ENCODE peak calls at places on chromosomes 11 and 22, in eight cellular contexts. G, C, Q, U, F, K, P and E are unnamed samples.

GRCh38 chr11:12723410-12724297 is 49.4 kb downstream of the TEAD1 start:
- DNase-seq in G (no peak), C (no peak), Q (no peak), U (no peak), F (no peak), K (peak), P (no peak), E (no peak)

GRCh38 chr11:350723-351255 is 18.5 kb upstream of the B4GALNT4 start:
- DNase-seq in G (no peak), C (no peak), Q (no peak), U (no peak), F (no peak), K (no peak), P (no peak), E (no peak)

GRCh38 chr11:126414615-126415014 is 59.1 kb downstream of the ST3GAL4 start:
- DNase-seq in G (no peak), C (no peak), Q (no peak), U (no peak), F (no peak), K (no peak), P (no peak), E (no peak)

GRCh38 chr11:17013548-17014320 is 480 bp downstream of the PLEKHA7 start:
- DNase-seq in G (peak), C (peak), Q (no peak), U (peak), F (no peak), K (no peak), P (peak), E (no peak)

GRCh38 chr11:125202362-125202880 is 37.9 kb downstream of the PKNOX2 start:
- DNase-seq in G (peak), C (no peak), Q (no peak), U (no peak), F (no peak), K (no peak), P (no peak), E (no peak)

GRCh38 chr22:40076702-40077645 is 82.2 kb downstream of the FAM83F start:
- DNase-seq in G (no peak), C (no peak), Q (no peak), U (no peak), F (no peak), K (no peak), P (no peak), E (no peak)

GRCh38 chr11:108618529-108618928 is 25.0 kb upstream of the EXPH5 start:
- DNase-seq in G (no peak), C (no peak), Q (no peak), U (no peak), F (no peak), K (no peak), P (no peak), E (no peak)

GRCh38 chr22:30325065-30325720 is 1.5 kb downstream of the TBC1D10A start:
- DNase-seq in G (peak), C (no peak), Q (no peak), U (no peak), F (peak), K (no peak), P (peak), E (peak)

GRCh38 chr11:88886796-88887195 is 179.0 kb downstream of the GRM5 start:
- DNase-seq in G (peak), C (peak), Q (no peak), U (no peak), F (no peak), K (peak), P (no peak), E (no peak)

GRCh38 chr11:27926981-27927481 is 180.9 kb downstream of the KIF18A start:
- DNase-seq in G (no peak), C (no peak), Q (peak), U (no peak), F (no peak), K (peak), P (no peak), E (peak)

GRCh38 chr11:16986434-16987204 is 27.6 kb downstream of the PLEKHA7 start:
- DNase-seq in G (no peak), C (no peak), Q (no peak), U (peak), F (no peak), K (no peak), P (peak), E (no peak)

GRCh38 chr11:67627788-67628624 is 1.7 kb downstream of the NUDT8 start:
- DNase-seq in G (no peak), C (no peak), Q (no peak), U (no peak), F (no peak), K (no peak), P (no peak), E (no peak)

GRCh38 chr22:26828311-26828710 is 170.9 kb downstream of the MIAT start:
- DNase-seq in G (no peak), C (no peak), Q (no peak), U (no peak), F (no peak), K (no peak), P (no peak), E (no peak)

GRCh38 chr11:47587733-47588326 is 1.4 kb downstream of the FAM180B start:
- DNase-seq in G (no peak), C (no peak), Q (no peak), U (peak), F (peak), K (no peak), P (no peak), E (no peak)

GRCh38 chr11:128814856-128815705 is 52.0 kb downstream of the KCNJ1 start:
- DNase-seq in G (peak), C (peak), Q (peak), U (no peak), F (peak), K (peak), P (peak), E (peak)

GRCh38 chr22:48438791-48439559 is 1388.7 kb downstream of the BRD1 start:
- DNase-seq in G (no peak), C (no peak), Q (no peak), U (no peak), F (no peak), K (no peak), P (no peak), E (peak)

GRCh38 chr11:6404341-6405038 is 14.2 kb downstream of the SMPD1 start:
- DNase-seq in G (peak), C (no peak), Q (no peak), U (no peak), F (no peak), K (no peak), P (no peak), E (no peak)

GRCh38 chr11:69062169-69062855 is 13.6 kb downstream of the TPCN2 start:
- DNase-seq in G (no peak), C (no peak), Q (no peak), U (no peak), F (no peak), K (no peak), P (no peak), E (no peak)

GRCh38 chr11:20963596-20963995 is 294.2 kb downstream of the NELL1 start:
- DNase-seq in G (no peak), C (no peak), Q (peak), U (no peak), F (no peak), K (no peak), P (no peak), E (no peak)

GRCh38 chr11:36411202-36411640 is 98.9 kb downstream of the TRAF6 start:
- DNase-seq in G (no peak), C (no peak), Q (no peak), U (peak), F (peak), K (no peak), P (no peak), E (no peak)

GRCh38 chr11:3123761-3124733 is 41.1 kb downstream of the OSBPL5 start:
- DNase-seq in G (no peak), C (no peak), Q (peak), U (peak), F (peak), K (peak), P (peak), E (peak)

GRCh38 chr22:50482107-50483074 is 1.0 kb downstream of the ADM2 start:
- DNase-seq in G (no peak), C (no peak), Q (no peak), U (no peak), F (no peak), K (no peak), P (peak), E (no peak)

GRCh38 chr22:40635008-40635939 is 1.2 kb downstream of the MRTFA start:
- DNase-seq in G (no peak), C (no peak), Q (no peak), U (no peak), F (peak), K (no peak), P (no peak), E (no peak)

GRCh38 chr11:84420261-84420660 is 1134.1 kb upstream of the CCDC90B start:
- DNase-seq in G (peak), C (no peak), Q (no peak), U (no peak), F (no peak), K (no peak), P (no peak), E (peak)

GRCh38 chr11:3109921-3110706 is 52.9 kb upstream of the CARS1 start:
- DNase-seq in G (peak), C (peak), Q (no peak), U (no peak), F (peak), K (no peak), P (peak), E (no peak)

GRCh38 chr11:6427516-6427915 is 8.6 kb upstream of the APBB1 start:
- DNase-seq in G (peak), C (no peak), Q (no peak), U (no peak), F (no peak), K (no peak), P (no peak), E (no peak)

GRCh38 chr11:134510171-134510570 is 98.1 kb upstream of the B3GAT1 start:
- DNase-seq in G (no peak), C (no peak), Q (no peak), U (no peak), F (peak), K (no peak), P (no peak), E (no peak)

GRCh38 chr11:118398797-118399564 is 2.4 kb upstream of the ATP5MG start:
- DNase-seq in G (no peak), C (no peak), Q (no peak), U (no peak), F (no peak), K (no peak), P (no peak), E (no peak)

GRCh38 chr11:74462009-74462408 is 5.3 kb downstream of the KCNE3 start:
- DNase-seq in G (peak), C (no peak), Q (no peak), U (no peak), F (peak), K (no peak), P (peak), E (no peak)

GRCh38 chr22:19878461-19879247 is 24.0 kb upstream of the GNB1L start:
- DNase-seq in G (no peak), C (no peak), Q (no peak), U (peak), F (peak), K (no peak), P (peak), E (no peak)

GRCh38 chr22:47629791-47630655 is 867.6 kb downstream of the TBC1D22A start:
- DNase-seq in G (no peak), C (no peak), Q (no peak), U (no peak), F (no peak), K (no peak), P (no peak), E (no peak)

GRCh38 chr11:11843233-11843632 is 1.5 kb downstream of the USP47 start:
- DNase-seq in G (peak), C (no peak), Q (no peak), U (peak), F (no peak), K (no peak), P (no peak), E (peak)

GRCh38 chr11:113338730-113339129 is 24.3 kb downstream of the TTC12 start:
- DNase-seq in G (no peak), C (peak), Q (no peak), U (no peak), F (no peak), K (no peak), P (no peak), E (no peak)

GRCh38 chr11:62143727-62144126 is 19.9 kb downstream of the INCENP start:
- DNase-seq in G (no peak), C (no peak), Q (no peak), U (no peak), F (no peak), K (no peak), P (no peak), E (no peak)
- TF ChIP-seq CTCF in G (no peak), C (no peak), Q (peak), U (no peak), F (no peak), K (no peak), P (no peak), E (peak)

GRCh38 chr11:32323814-32324130 is 111.6 kb downstream of the WT1 start:
- DNase-seq in G (no peak), C (no peak), Q (no peak), U (no peak), F (no peak), K (no peak), P (no peak), E (no peak)
- TF ChIP-seq CTCF in G (no peak), C (peak), Q (no peak), U (peak), F (no peak), K (no peak), P (no peak), E (no peak)

GRCh38 chr11:1553808-1554594 is 18.1 kb downstream of the DUSP8 start:
- DNase-seq in G (no peak), C (no peak), Q (no peak), U (peak), F (peak), K (no peak), P (peak), E (no peak)
- TF ChIP-seq CTCF in G (no peak), C (no peak), Q (no peak), U (no peak), F (no peak), K (no peak), P (peak), E (no peak)

DNA sequence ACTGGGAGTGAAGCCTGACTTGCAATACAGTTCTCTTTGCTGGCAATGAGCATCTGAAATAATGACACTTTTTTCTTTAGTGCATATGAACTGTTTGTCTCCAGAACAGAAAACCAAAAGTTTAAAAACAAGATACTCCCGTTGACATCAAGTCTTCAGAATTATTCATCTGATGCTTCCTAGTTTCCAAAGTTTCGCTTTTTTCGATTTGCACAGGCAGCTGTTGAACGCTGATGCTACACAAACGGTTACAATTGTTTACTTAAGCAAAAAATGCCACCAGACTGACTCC is 612 bp upstream of the BIRC2 start:
- DNase-seq in G (no peak), C (no peak), Q (no peak), U (no peak), F (no peak), K (no peak), P (no peak), E (no peak)
- TF ChIP-seq CTCF in G (no peak), C (no peak), Q (no peak), U (no peak), F (no peak), K (no peak), P (no peak), E (no peak)

DNA sequence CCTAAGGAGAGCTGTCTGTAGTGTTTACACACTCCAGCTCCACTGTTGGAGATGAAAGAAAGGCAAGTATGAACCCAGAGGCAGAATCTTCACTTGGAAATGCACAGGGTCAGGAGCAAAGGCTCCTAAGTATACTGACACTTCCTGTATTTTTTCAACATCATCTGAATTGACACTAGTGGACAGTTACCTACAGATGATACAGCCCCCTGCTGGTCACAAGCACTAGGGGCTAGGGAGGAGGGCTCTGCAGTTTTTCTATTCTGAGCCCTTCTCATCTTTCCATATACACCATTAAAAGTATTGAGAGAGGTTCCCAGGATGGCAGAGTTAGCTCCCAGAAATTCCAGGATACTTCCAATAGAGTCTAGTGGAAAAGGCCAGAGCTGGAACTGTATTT is 290.3 kb upstream of the API5 start:
- DNase-seq in G (peak), C (peak), Q (no peak), U (no peak), F (no peak), K (no peak), P (no peak), E (no peak)
- TF ChIP-seq CTCF in G (peak), C (peak), Q (no peak), U (peak), F (no peak), K (no peak), P (no peak), E (no peak)

GRCh38 chr11:82818399-82819043 is 81.7 kb downstream of the PRCP start:
- DNase-seq in G (no peak), C (no peak), Q (no peak), U (no peak), F (no peak), K (no peak), P (no peak), E (no peak)
- TF ChIP-seq CTCF in G (peak), C (peak), Q (no peak), U (no peak), F (no peak), K (no peak), P (no peak), E (no peak)

GRCh38 chr11:34415538-34415937 is 23.2 kb upstream of the CAT start:
- DNase-seq in G (no peak), C (no peak), Q (no peak), U (no peak), F (no peak), K (no peak), P (no peak), E (no peak)

GRCh38 chr11:34416088-34416487 is 22.6 kb upstream of the CAT start:
- DNase-seq in G (no peak), C (no peak), Q (no peak), U (no peak), F (no peak), K (no peak), P (no peak), E (no peak)

GRCh38 chr11:34419158-34419557 is 19.6 kb upstream of the CAT start:
- DNase-seq in G (no peak), C (no peak), Q (no peak), U (no peak), F (no peak), K (no peak), P (no peak), E (no peak)

GRCh38 chr11:34416746-34417145 is 22.0 kb upstream of the CAT start:
- DNase-seq in G (no peak), C (no peak), Q (no peak), U (no peak), F (no peak), K (no peak), P (no peak), E (no peak)

GRCh38 chr11:34417203-34417602 is 21.5 kb upstream of the CAT start:
- DNase-seq in G (no peak), C (no peak), Q (no peak), U (no peak), F (no peak), K (no peak), P (no peak), E (no peak)
- TF ChIP-seq CTCF in G (peak), C (no peak), Q (no peak), U (no peak), F (no peak), K (peak), P (no peak), E (no peak)

GRCh38 chr11:70942593-70942992 is 309.8 kb downstream of the SHANK2 start:
- DNase-seq in G (no peak), C (peak), Q (no peak), U (no peak), F (no peak), K (no peak), P (no peak), E (no peak)
- TF ChIP-seq CTCF in G (peak), C (peak), Q (no peak), U (peak), F (no peak), K (peak), P (no peak), E (peak)

GRCh38 chr22:42116848-42117424 is 13.7 kb downstream of the CYP2D6 start:
- DNase-seq in G (peak), C (no peak), Q (no peak), U (no peak), F (no peak), K (no peak), P (peak), E (no peak)
- TF ChIP-seq CTCF in G (peak), C (no peak), Q (no peak), U (no peak), F (no peak), K (no peak), P (no peak), E (no peak)

GRCh38 chr22:38108561-38109319 is 1.7 kb downstream of the BAIAP2L2 start:
- DNase-seq in G (no peak), C (no peak), Q (no peak), U (no peak), F (no peak), K (no peak), P (peak), E (no peak)

GRCh38 chr22:38103641-38104040 is 6.8 kb downstream of the BAIAP2L2 start:
- DNase-seq in G (no peak), C (no peak), Q (no peak), U (no peak), F (no peak), K (no peak), P (no peak), E (no peak)

GRCh38 chr22:38106814-38107578 is 3.5 kb downstream of the BAIAP2L2 start:
- DNase-seq in G (no peak), C (no peak), Q (no peak), U (no peak), F (no peak), K (no peak), P (no peak), E (no peak)

GRCh38 chr22:38107692-38108515 is 2.6 kb downstream of the BAIAP2L2 start:
- DNase-seq in G (no peak), C (no peak), Q (no peak), U (no peak), F (no peak), K (peak), P (peak), E (no peak)

DNA sequence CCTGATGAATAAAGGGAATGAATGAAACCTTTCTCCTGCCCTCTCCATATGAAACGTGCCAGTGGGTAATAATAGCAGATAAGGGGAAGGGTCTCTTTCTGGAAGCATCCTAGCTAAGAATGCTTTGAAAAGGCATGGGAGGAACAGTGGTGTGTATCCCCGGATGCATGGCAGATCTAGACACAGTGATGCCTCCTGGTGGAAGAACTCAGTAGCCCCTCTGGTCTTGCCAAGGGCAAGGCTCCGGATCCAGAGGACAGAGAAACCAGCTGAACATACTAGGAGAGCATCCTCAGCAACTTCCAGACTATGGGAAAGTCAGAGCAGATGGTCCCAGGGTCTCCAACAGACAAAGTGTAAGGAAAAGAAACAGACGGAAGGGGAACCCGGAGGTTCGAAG is 6.4 kb downstream of the BAIAP2L2 start:
- DNase-seq in G (peak), C (no peak), Q (no peak), U (no peak), F (no peak), K (no peak), P (no peak), E (no peak)
- TF ChIP-seq CTCF in G (peak), C (no peak), Q (peak), U (no peak), F (peak), K (peak), P (no peak), E (peak)